ENCODE peak calls at places on chromosomes 12 and 14, in five cellular contexts. W is A549, Z is LHCN-M2, S is COR-L47, A is adrenal gland. B is an unnamed sample.

GRCh38 chr14:33393155-33393894 is 454.6 kb downstream of the NPAS3 start:
- DNase-seq in Z (no peak), W (no peak), A (no peak), S (no peak), B (no peak)

GRCh38 chr14:92973265-92973797 is 50.4 kb downstream of the CHGA start:
- DNase-seq in Z (peak; percentile 7), S (peak; percentile 60), W (peak; percentile 49), A (no peak), B (peak; percentile 23)

GRCh38 chr14:28344381-28344780 is 422.2 kb upstream of the FOXG1 start:
- DNase-seq in A (no peak), S (no peak), W (peak; percentile 32), Z (peak; percentile 50), B (no peak)

GRCh38 chr14:24965934-24966593 is 83.9 kb downstream of the STXBP6 start:
- DNase-seq in W (peak; percentile 28), Z (peak; percentile 92), A (peak; percentile 37), S (no peak), B (no peak)

GRCh38 chr12:62886796-62887195 is 48.2 kb downstream of the PPM1H start:
- DNase-seq in A (no peak), Z (no peak), S (no peak), W (no peak), B (no peak)

GRCh38 chr12:89183985-89184435 is 168.3 kb downstream of the DUSP6 start:
- DNase-seq in W (peak; percentile 45), Z (peak; percentile 72), A (no peak), S (no peak), B (no peak)

GRCh38 chr12:106248849-106249371 is 1.1 kb upstream of the CKAP4 start:
- DNase-seq in S (no peak), Z (peak; percentile 33), W (no peak), A (peak; percentile 48), B (no peak)

GRCh38 chr12:130925616-130926015 is 28.1 kb upstream of the ADGRD1 start:
- DNase-seq in Z (peak; percentile 66), W (no peak), A (no peak), S (no peak), B (no peak)

GRCh38 chr12:46698003-46698402 is 127.8 kb downstream of the SLC38A4 start:
- DNase-seq in A (no peak), S (no peak), Z (no peak), W (no peak), B (no peak)